ENCODE peak calls at places on chromosome 9, in five cellular contexts. G, Q, H, C and K are unnamed samples.

GRCh38 chr9:99436636-99437035 is 214.6 kb downstream of the SEC61B start:
- DNase-seq in G (no peak), C (no peak), H (no peak), Q (no peak), K (no peak)

GRCh38 chr9:135343733-135344522 is 135.7 kb upstream of the PPP1R26 start:
- DNase-seq in C (no peak), G (peak), Q (peak), H (peak), K (no peak)

GRCh38 chr9:26261503-26262330 is 583.5 kb upstream of the TUSC1 start:
- DNase-seq in C (peak), H (peak), G (no peak), Q (no peak), K (no peak)

GRCh38 chr9:28916348-28916747 is 1343.1 kb upstream of the C9orf72 start:
- DNase-seq in G (no peak), H (peak), C (no peak), Q (no peak), K (no peak)

GRCh38 chr9:15115041-15115440 is 192.0 kb downstream of the TTC39B start:
- DNase-seq in Q (no peak), G (no peak), H (no peak), C (no peak), K (no peak)

GRCh38 chr9:123102380-123103113 is 69.1 kb downstream of the GPR21 start:
- DNase-seq in G (no peak), C (peak), H (no peak), Q (no peak), K (no peak)

GRCh38 chr9:5801739-5802113 is 31.2 kb downstream of the ERMP1 start:
- DNase-seq in G (no peak), Q (no peak), H (no peak), C (no peak), K (no peak)

GRCh38 chr9:120107138-120107537 is 472.8 kb downstream of the CDK5RAP2 start:
- DNase-seq in Q (peak), H (no peak), C (no peak), G (no peak), K (no peak)

GRCh38 chr9:91663858-91664257 is 240.2 kb upstream of the NFIL3 start:
- DNase-seq in G (no peak), C (no peak), Q (no peak), H (no peak), K (no peak)

GRCh38 chr9:89639367-89639795 is 34.6 kb downstream of the GADD45G start:
- DNase-seq in C (no peak), H (no peak), G (peak), Q (no peak), K (no peak)

GRCh38 chr9:88641471-88642240 is 106.7 kb downstream of the NXNL2 start:
- DNase-seq in H (no peak), C (no peak), G (no peak), Q (no peak), K (no peak)

GRCh38 chr9:74770508-74771261 is 117.0 kb downstream of the TRPM6 start:
- DNase-seq in H (peak), Q (peak), C (no peak), G (no peak), K (no peak)

GRCh38 chr9:93234600-93234999 is 50.7 kb downstream of the WNK2 start:
- DNase-seq in Q (no peak), C (no peak), H (no peak), G (no peak), K (no peak)

GRCh38 chr9:110626109-110626829 is 42.3 kb upstream of the MUSK start:
- DNase-seq in C (peak), Q (no peak), G (no peak), H (no peak), K (no peak)

GRCh38 chr9:123953601-123954011 is 23.7 kb upstream of the DENND1A start:
- DNase-seq in Q (no peak), G (no peak), C (no peak), H (no peak), K (no peak)

GRCh38 chr9:101093620-101094019 is 65.1 kb downstream of the PLPPR1 start:
- DNase-seq in H (no peak), Q (no peak), C (no peak), G (no peak), K (no peak)

GRCh38 chr9:122213589-122214413 is 15.0 kb downstream of the LHX6 start:
- DNase-seq in Q (peak), G (no peak), C (no peak), H (peak), K (no peak)

GRCh38 chr9:98081477-98082219 is 25.1 kb downstream of the NANS start:
- DNase-seq in H (no peak), Q (no peak), C (no peak), G (no peak), K (no peak)

GRCh38 chr9:19965336-19965735 is 176.5 kb upstream of the SLC24A2 start:
- DNase-seq in G (no peak), Q (no peak), C (peak), H (no peak), K (no peak)

GRCh38 chr9:69433426-69433825 is 108.4 kb downstream of the ENTREP1 start:
- DNase-seq in Q (no peak), C (no peak), H (no peak), G (no peak), K (no peak)

GRCh38 chr9:87181670-87182069 is 234.4 kb upstream of the GAS1 start:
- DNase-seq in Q (no peak), G (no peak), C (no peak), H (no peak), K (no peak)

GRCh38 chr9:5622019-5622418 is 6.9 kb upstream of the RIC1 start:
- DNase-seq in C (peak), Q (no peak), H (no peak), G (no peak), K (no peak)

GRCh38 chr9:137449931-137450537 is 8.9 kb upstream of the ENTPD8 start:
- DNase-seq in C (no peak), Q (no peak), H (no peak), G (no peak), K (no peak)

GRCh38 chr9:106861585-106862114 is 1.3 kb upstream of the ZNF462 start:
- DNase-seq in G (no peak), H (peak), Q (no peak), C (no peak), K (no peak)
- H3K4me3 ChIP-seq in G (peak), H (peak), Q (peak), C (peak), K (peak)

DNA sequence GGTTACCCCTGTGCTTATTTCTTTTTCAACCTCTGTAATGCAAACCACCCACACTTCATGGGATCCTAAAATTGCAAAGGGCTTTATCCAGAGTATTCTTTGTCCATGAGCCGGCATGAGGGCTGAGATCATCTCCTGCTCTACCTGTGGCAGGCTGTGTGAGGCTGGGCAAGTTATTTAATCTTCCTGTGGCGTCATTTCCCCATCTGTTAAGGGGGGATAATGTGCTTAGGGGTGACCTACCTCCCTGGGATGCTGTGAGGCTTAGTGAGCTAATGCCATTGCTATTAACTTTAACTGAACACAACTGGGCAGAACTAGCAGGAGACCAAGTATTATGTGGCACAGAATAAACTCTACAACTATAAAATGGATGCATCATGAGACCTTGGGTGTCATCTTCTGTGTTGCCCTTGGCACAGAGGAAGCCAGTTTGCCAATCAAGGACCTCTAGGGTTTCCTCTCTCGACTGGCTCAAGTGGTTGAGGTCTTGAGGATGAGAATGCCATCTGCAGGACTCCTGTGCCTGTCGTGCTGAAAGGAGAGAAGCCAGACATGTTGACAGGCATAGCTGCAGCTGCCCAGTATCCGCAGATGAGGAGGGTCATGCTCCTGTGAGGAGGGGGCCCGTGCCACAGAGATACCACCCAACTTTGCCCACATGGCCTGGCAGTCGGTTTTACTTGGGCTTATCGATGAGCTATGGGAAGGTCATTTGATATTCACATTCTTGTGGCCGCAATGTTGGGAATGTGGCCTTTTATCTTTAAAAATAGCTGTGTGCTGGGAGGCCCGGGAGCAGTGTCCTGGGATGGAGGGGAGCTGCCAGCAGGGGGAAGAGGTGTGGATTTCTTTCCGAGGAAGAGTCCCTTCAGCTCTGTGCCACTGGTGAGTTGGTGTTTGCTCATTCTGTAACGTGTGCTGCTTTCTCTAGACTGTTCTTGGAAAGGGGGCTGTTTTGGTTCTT is 17.2 kb downstream of the FRMPD1 start:
- DNase-seq in Q (peak), C (no peak), G (no peak), H (peak), K (no peak)
- TF ChIP-seq CTCF in Q (peak), C (peak), G (peak), H (peak), K (no peak)

DNA sequence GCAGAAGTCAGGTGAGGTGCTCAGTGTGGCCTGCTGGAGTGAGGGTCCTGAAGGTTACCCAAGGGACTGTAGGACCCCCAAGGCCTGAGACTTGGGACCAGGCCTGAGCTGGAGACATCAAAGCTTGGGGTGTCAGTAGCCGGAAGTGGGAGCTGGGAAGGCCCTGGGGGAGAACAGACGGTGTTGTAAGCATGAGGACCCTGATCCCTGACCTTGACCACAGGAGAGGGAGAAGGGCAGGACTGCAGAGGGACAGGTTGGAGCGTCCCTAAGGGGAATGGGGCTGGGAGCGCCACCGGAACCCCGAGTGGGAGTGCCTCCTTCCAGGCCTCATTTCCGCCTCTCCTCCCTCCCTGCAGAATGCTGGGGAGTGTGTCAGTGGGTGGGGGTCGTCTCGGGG is 533 bp downstream of the TTC16 start:
- DNase-seq in C (no peak), H (no peak), Q (no peak), G (no peak), K (no peak)
- H3K4me3 ChIP-seq in C (no peak), H (peak), Q (no peak), G (peak), K (peak)

DNA sequence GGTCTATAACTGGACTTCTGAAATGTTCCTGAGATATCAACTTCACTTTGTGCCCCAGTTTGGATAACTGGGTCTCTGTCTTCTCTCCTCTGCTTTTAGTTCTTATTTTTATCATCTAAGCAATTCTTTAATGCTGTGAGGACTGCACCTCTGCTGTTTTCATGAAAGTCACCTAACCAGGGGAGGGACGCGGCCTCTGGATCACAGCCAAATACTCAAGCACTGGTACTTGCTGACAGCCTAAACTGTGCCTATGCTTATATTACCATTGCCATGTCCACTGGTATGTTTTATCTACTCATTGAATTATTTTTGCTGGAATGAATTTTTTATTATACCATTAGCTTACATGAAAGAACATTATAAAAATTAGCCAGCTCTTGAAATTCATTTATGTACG is 674.0 kb downstream of the DMRTA1 start:
- DNase-seq in Q (no peak), C (no peak), G (no peak), H (no peak), K (no peak)
- TF ChIP-seq CTCF in Q (no peak), C (no peak), G (no peak), H (no peak), K (no peak)

DNA sequence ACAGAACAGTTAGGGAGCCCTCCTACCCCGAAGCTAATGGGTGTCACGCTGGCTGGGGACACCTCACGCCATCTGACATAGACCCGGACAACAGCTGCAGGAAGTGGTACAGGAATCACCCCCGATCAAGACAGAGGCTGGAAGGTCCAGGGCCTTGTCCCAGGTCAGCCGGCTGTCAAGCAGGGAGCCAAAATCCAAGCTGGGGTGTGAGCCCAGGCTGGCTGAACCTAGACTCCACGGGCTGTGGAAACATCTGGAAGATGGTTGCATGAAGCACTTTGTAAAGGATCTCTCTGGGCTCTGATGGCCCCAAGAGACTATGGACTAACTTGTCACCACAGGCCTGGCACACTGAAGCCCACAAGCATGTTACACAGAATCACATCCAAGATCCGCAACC is 68.9 kb upstream of the STXBP1 start:
- DNase-seq in G (no peak), Q (no peak), H (no peak), C (no peak), K (no peak)
- H3K4me3 ChIP-seq in G (no peak), Q (no peak), H (no peak), C (no peak), K (no peak)

DNA sequence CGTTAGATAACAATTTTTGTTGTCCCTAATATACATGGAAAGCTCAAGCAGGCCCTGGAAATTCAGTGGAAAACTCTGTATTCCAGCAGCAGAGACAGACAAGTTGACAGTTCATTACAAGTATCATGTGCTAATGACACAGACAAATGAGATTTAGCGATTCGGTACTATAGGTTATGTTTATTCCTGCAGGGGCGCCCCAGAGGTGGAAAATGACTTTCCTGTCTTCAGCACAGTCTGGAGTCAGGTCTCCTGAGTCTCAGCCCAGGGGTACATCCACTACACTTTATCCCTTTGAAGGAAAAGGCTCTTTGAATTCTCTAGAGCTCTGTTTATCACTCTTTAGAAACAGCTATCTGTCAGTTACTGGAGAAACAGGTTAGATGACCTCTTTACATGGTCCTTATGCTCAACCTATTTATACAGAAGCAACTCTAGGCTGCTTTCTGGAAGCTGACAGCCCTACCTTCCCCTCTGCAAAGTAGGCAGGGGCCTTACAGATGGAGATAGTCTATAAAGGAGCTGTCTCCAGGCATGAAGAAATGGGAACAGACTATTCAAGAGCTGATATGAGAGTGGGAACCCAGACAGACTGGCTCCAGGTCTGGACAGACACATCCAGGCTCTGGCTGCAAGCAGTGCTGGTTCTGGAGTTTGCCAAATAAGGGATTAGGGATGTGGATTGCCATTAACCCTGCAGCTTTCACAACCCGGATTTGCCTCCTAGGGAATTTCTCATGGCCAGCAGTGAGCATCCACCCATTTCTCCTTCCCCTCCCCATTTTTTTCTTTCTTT is 7.2 kb upstream of the SLC31A2 start:
- DNase-seq in H (no peak), G (no peak), C (no peak), Q (no peak), K (peak)
- TF ChIP-seq CTCF in H (no peak), G (no peak), C (no peak), Q (no peak), K (no peak)

GRCh38 chr9:133945977-133946753 is 46.0 kb downstream of the VAV2 start:
- DNase-seq in H (no peak), C (no peak), G (peak), Q (no peak), K (no peak)

GRCh38 chr9:133948138-133948537 is 44.0 kb downstream of the VAV2 start:
- DNase-seq in Q (no peak), G (peak), C (no peak), H (no peak), K (no peak)

GRCh38 chr9:133948571-133949485 is 43.3 kb downstream of the VAV2 start:
- DNase-seq in G (peak), Q (no peak), H (no peak), C (no peak), K (no peak)

GRCh38 chr9:133945314-133945975 is 46.7 kb downstream of the VAV2 start:
- DNase-seq in G (peak), H (no peak), Q (no peak), C (no peak), K (no peak)

DNA sequence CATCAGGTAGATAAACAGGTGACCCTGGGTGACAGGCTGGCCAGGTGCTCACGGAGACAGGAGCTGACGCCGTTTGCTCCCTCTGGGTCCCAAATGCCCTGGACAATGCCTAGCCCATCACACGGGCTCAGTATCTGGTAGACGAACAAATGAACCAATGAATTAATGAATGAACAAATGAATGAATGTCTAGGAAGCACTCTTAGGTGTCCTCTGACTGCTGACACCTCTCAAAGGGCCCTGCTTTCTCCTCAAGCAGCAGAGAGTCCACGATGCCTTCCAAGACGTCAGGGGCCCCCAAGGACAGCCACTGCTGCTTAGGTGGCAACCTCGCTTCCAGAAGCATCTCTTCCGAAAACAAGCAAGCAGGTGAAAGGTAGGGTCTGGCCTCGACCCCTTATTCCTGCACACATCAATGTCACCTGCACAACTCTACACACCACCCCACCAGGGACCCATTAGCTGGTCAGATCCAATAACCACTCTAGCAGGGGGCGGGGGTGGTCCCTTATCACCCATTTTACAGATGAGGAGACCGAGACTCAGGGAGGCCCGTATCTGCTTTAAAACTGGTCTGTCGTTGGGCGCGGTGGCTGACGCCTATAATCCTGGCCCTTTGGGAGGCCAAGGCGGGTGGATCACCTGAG is 45.2 kb downstream of the VAV2 start:
- DNase-seq in Q (no peak), G (peak), H (no peak), C (no peak), K (no peak)
- H3K4me3 ChIP-seq in Q (no peak), G (no peak), H (no peak), C (no peak), K (no peak)

GRCh38 chr9:33785914-33786313 is 9.4 kb upstream of the PRSS3 start:
- DNase-seq in Q (peak), G (no peak), C (no peak), H (no peak), K (no peak)
- TF ChIP-seq CTCF in Q (peak), G (no peak), C (peak), H (peak), K (peak)